ENCODE peak calls at places on chromosomes 16 and 17, in seven cellular contexts. X is stimulated activated CD8-positive, alpha-beta memory T cell treated with anti-CD3 and anti-CD28 coated beads, Interleukin-7, amount 100 ng/mL, for 1 hour; I is C1 segment of cervical spinal cord; W is body of pancreas; H is stimulated activated CD4-positive, alpha-beta T cell treated with anti-CD3 and anti-CD28 coated beads, Interleukin-1b, Interleukin-23, amount 100 ng/mL, for 1 hour; O is iPS DF 6.9; G is NCI-H146. B is an unnamed sample.

GRCh38 chr16:75580-76501 is 2.2 kb upstream of the MPG start:
- DNase-seq in X (no peak), I (no peak), W (peak), H (no peak), O (no peak), G (no peak), B (peak)

GRCh38 chr16:82888616-82889015 is 261.8 kb downstream of the CDH13 start:
- DNase-seq in X (no peak), I (no peak), W (no peak), H (no peak), O (no peak), G (no peak), B (no peak)

GRCh38 chr17:36978810-36979584 is 30.2 kb downstream of the AATF start:
- DNase-seq in X (no peak), I (no peak), W (no peak), H (no peak), O (no peak), G (no peak), B (no peak)

GRCh38 chr16:87178177-87178863 is 138.9 kb downstream of the C16orf95 start:
- DNase-seq in X (no peak), I (no peak), W (no peak), H (no peak), O (no peak), G (no peak), B (no peak)

GRCh38 chr16:75566889-75567255 is 693 bp downstream of the GABARAPL2 start:
- DNase-seq in X (no peak), I (no peak), W (peak), H (no peak), O (no peak), G (no peak), B (peak)

GRCh38 chr17:76667356-76667755 is 23.8 kb upstream of the ST6GALNAC1 start:
- DNase-seq in X (no peak), I (no peak), W (no peak), H (no peak), O (no peak), G (no peak), B (no peak)

GRCh38 chr17:10618202-10618635 is 38.9 kb downstream of the MYH3 start:
- DNase-seq in X (peak), I (peak), W (peak), H (peak), O (peak), G (peak), B (peak)

GRCh38 chr17:73938706-73939105 is 264.8 kb upstream of the RPL38 start:
- DNase-seq in X (no peak), I (no peak), W (no peak), H (no peak), O (no peak), G (no peak), B (peak)

GRCh38 chr16:78677332-78677731 is 577.9 kb downstream of the WWOX start:
- DNase-seq in X (no peak), I (no peak), W (no peak), H (no peak), O (no peak), G (no peak), B (no peak)

GRCh38 chr16:52906271-52906670 is 146.4 kb downstream of the CHD9NB start:
- DNase-seq in X (no peak), I (no peak), W (no peak), H (no peak), O (no peak), G (no peak), B (no peak)

GRCh38 chr17:48181653-48182052 is 74.1 kb downstream of the SNX11 start:
- DNase-seq in X (no peak), I (no peak), W (no peak), H (no peak), O (no peak), G (peak), B (peak)

GRCh38 chr17:3803308-3803640 is 2.3 kb upstream of the ITGAE start:
- DNase-seq in X (no peak), I (no peak), W (no peak), H (no peak), O (no peak), G (no peak), B (no peak)

GRCh38 chr16:87541004-87541881 is 48.4 kb upstream of the ZCCHC14 start:
- DNase-seq in X (no peak), I (no peak), W (no peak), H (no peak), O (no peak), G (peak), B (peak)

GRCh38 chr17:8922451-8922850 is 43.1 kb downstream of the PIK3R5 start:
- DNase-seq in X (no peak), I (no peak), W (no peak), H (no peak), O (no peak), G (no peak), B (no peak)